ENCODE peak calls at places on chromosomes 2 and 18, in four cellular contexts. Y, T, R and P are unnamed samples.

GRCh38 chr18:31649894-31650719 is 34.3 kb downstream of the B4GALT6 start:
- DNase-seq in R (no peak), Y (no peak), T (no peak), P (no peak)

GRCh38 chr2:20065885-20066602 is 14.6 kb upstream of the LAPTM4A start:
- DNase-seq in R (peak; percentile 48), Y (peak; percentile 95), T (peak; percentile 80), P (peak; percentile 54)

GRCh38 chr2:226123307-226123706 is 676.3 kb downstream of the IRS1 start:
- DNase-seq in Y (no peak), T (no peak), R (peak; percentile 21), P (no peak)

GRCh38 chr2:206488623-206489022 is 45.3 kb downstream of the ADAM23 start:
- DNase-seq in Y (no peak), R (no peak), T (no peak), P (no peak)

GRCh38 chr2:229492034-229492433 is 220.9 kb upstream of the PID1 start:
- DNase-seq in Y (no peak), R (no peak), T (no peak), P (no peak)

GRCh38 chr18:38481576-38481975 is 916.0 kb upstream of the CELF4 start:
- DNase-seq in T (no peak), Y (no peak), R (no peak), P (no peak)

GRCh38 chr2:10523406-10524189 is 75.5 kb upstream of the ODC1 start:
- DNase-seq in R (no peak), Y (no peak), T (no peak), P (no peak)

GRCh38 chr2:110219496-110220192 is 7.3 kb upstream of the MTLN start:
- DNase-seq in T (no peak), R (no peak), Y (no peak), P (no peak)

GRCh38 chr2:127139766-127140165 is 32.8 kb upstream of the BIN1 start:
- DNase-seq in Y (no peak), R (no peak), T (no peak), P (no peak)

GRCh38 chr2:236008006-236008405 is 160.2 kb downstream of the GBX2 start:
- DNase-seq in T (no peak), R (no peak), Y (no peak), P (no peak)

GRCh38 chr2:231250146-231250545 is 51.7 kb downstream of the ARMC9 start:
- DNase-seq in R (no peak), Y (no peak), T (no peak), P (no peak)

GRCh38 chr2:144519934-144520717 is at the start of gene ZEB2:
- DNase-seq in Y (peak; percentile 12), T (no peak), R (no peak), P (peak; percentile 69)

GRCh38 chr2:182647499-182647787 is 68.6 kb upstream of the DNAJC10 start:
- DNase-seq in R (no peak), Y (no peak), T (no peak), P (no peak)

GRCh38 chr18:35578481-35578880 is 3.1 kb upstream of the GALNT1 start:
- DNase-seq in T (no peak), Y (no peak), R (no peak), P (no peak)

GRCh38 chr18:35582310-35582682 is 756 bp downstream of the GALNT1 start:
- DNase-seq in T (no peak), R (no peak), Y (no peak), P (no peak)

GRCh38 chr18:35582899-35583558 is 1.5 kb downstream of the GALNT1 start:
- DNase-seq in T (no peak), Y (peak; percentile 55), R (peak; percentile 26), P (no peak)

GRCh38 chr18:35580748-35581534 is 599 bp upstream of the GALNT1 start:
- DNase-seq in R (peak; percentile 46), T (peak; percentile 84), Y (peak; percentile 23), P (peak; percentile 40)

DNA sequence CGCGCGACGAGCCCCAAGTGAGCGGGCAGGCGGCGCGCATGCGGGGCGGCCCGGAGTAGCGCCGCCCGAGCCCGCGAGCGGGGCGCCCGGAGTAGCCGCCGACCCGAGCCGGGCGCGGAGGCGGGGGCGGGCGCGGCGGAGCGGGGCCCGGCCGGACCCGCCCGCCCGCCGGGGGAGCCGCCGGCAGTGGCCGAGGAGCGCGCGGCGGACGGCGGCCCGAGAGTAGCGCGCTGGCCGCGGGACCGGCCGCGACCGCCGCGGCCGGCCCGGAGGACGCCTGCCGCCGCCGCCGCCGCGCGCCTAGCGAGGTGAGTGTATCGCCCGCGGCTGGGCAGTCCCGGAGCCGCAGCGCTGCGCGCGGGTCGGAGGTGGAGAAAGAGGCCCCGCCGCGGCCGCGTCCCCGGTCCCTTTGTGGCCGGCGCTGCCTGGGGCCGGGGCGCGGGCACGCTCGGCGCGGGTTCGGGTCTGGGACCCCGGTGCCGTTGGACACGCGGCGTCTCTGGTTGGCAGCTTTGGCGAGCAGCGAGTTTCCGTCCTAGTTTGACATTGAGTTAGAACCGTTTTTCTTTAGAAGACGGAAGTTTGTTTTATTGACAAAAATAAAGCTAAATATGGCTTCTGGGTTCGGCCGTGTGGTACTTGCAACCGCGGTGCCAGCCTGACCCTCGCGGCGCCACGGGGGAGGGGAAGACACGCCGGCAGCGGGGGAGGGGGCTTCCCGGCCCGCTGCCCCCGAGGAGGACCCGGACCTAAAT is at the start of gene GALNT1:
- DNase-seq in T (peak; percentile 67), Y (no peak), R (no peak), P (peak; percentile 14)
- TF ChIP-seq POLR2A in T (no peak), Y (no peak), R (no peak), P (no peak)

DNA sequence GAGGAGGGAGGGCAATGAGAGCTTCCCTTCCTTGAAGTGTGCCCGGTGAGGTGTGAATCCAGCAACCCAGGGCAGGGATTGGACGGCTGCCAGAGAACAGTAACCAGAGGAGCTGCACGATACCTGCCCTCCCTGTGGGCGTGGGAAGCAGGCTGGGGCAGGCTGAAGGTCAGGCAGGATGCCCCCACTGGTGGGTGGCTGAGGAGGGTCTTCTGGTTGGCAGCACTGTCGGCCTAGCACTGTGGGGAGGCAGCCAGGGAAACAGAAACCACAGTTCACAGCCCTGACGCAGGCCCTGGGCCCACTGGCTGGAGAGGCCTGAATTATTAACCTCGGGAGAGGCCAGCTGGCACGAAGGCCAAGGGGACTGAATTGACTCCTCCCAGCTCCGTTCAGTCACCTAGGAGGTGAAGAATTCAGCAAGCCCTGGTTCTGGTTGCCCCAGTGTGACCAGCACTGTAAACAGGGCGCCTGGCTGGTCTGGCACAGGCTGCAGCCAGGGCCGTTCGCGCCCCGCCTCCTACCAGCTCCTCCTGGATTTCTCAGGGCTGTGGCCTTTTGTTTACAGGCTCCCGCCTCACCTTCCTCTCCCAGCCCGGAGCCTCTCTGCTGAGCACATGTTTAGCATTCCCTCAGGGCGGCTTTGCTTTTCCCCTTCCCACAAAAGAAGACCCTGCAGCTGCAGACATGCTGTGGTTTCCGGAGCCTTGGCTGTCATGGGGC is 97.7 kb downstream of the B3GNT2 start:
- DNase-seq in T (peak; percentile 72), R (peak; percentile 83), Y (peak; percentile 51), P (no peak)
- H3K27ac ChIP-seq in T (peak overlapping the region; percentile 69), R (peak overlapping the region; percentile 78), Y (no peak overlapping the region), P (peak overlapping the region; percentile 32)

GRCh38 chr18:22387787-22388186 is 29.9 kb downstream of the CTAGE1 start:
- DNase-seq in T (no peak), Y (no peak), R (no peak), P (no peak)

GRCh38 chr18:22387364-22387763 is 30.4 kb downstream of the CTAGE1 start:
- DNase-seq in T (no peak), R (no peak), Y (no peak), P (no peak)

GRCh38 chr18:22394428-22394827 is 23.3 kb downstream of the CTAGE1 start:
- DNase-seq in T (no peak), R (no peak), Y (no peak), P (no peak)

GRCh38 chr18:22391571-22392359 is 25.9 kb downstream of the CTAGE1 start:
- DNase-seq in Y (no peak), R (no peak), T (no peak), P (no peak)
- TF ChIP-seq POLR2A in Y (no peak), R (no peak), T (no peak), P (no peak)

DNA sequence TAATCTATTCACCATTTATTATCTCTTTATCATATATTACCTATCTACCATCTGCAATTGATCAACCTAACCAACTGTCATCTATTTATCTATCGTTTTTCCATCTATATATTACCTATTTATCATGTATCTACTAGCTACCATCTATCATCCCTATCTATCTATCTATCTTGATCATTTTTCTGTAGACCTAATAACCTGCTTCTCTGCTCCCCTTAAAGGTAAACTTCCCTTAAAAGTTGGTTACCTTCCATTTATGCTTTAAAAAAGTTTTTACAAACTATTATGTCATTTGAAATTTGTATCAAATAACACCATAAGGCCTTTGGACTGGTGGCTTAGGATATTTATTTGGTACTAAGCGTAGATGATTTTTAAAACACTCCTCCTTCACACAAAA is 47.2 kb downstream of the TMEM18 start:
- DNase-seq in Y (no peak), R (no peak), T (no peak), P (no peak)
- H3K27ac ChIP-seq in Y (no peak overlapping the region), R (no peak overlapping the region), T (no peak overlapping the region), P (no peak overlapping the region)